ENCODE peak calls at places on chromosomes 13 and 19, in nine cellular contexts. One of them, this sample, is unnamed.

GRCh38 chr13:29567411-29567810 is 28.1 kb downstream of the SLC7A1 start:
- DNase-seq in lung: no peak
- DNase-seq in lower leg skin: no peak
- DNase-seq in mammary epithelial cell: peak
- DNase-seq in GM06990: no peak
- DNase-seq in transverse colon: no peak
- DNase-seq in heart left ventricle: no peak
- DNase-seq in pancreas: no peak
- DNase-seq in retinal pigment epithelial cell: no peak
- DNase-seq in this sample: peak

GRCh38 chr19:17049711-17050280 is 23.2 kb upstream of the CPAMD8 start:
- DNase-seq in lung: no peak
- DNase-seq in lower leg skin: no peak
- DNase-seq in mammary epithelial cell: peak
- DNase-seq in GM06990: no peak
- DNase-seq in transverse colon: peak
- DNase-seq in heart left ventricle: no peak
- DNase-seq in pancreas: no peak
- DNase-seq in retinal pigment epithelial cell: peak
- DNase-seq in this sample: peak

GRCh38 chr19:4345656-4346383 is 2.5 kb downstream of the MPND start:
- DNase-seq in lung: no peak
- DNase-seq in lower leg skin: no peak
- DNase-seq in mammary epithelial cell: no peak
- DNase-seq in GM06990: no peak
- DNase-seq in transverse colon: no peak
- DNase-seq in heart left ventricle: no peak
- DNase-seq in pancreas: peak
- DNase-seq in retinal pigment epithelial cell: no peak
- DNase-seq in this sample: no peak

GRCh38 chr13:52809310-52809769 is 39.1 kb downstream of the PCDH8 start:
- DNase-seq in lung: peak
- DNase-seq in lower leg skin: no peak
- DNase-seq in mammary epithelial cell: peak
- DNase-seq in GM06990: peak
- DNase-seq in transverse colon: peak
- DNase-seq in heart left ventricle: peak
- DNase-seq in pancreas: peak
- DNase-seq in retinal pigment epithelial cell: peak
- DNase-seq in this sample: peak

GRCh38 chr19:56838930-56839664 is 1.4 kb downstream of the PEG3 start:
- DNase-seq in lung: peak
- DNase-seq in lower leg skin: peak
- DNase-seq in mammary epithelial cell: peak
- DNase-seq in GM06990: no peak
- DNase-seq in transverse colon: peak
- DNase-seq in heart left ventricle: peak
- DNase-seq in pancreas: peak
- DNase-seq in retinal pigment epithelial cell: peak
- DNase-seq in this sample: no peak

GRCh38 chr13:108426893-108427292 is 157.4 kb downstream of the TNFSF13B start:
- DNase-seq in lung: no peak
- DNase-seq in lower leg skin: no peak
- DNase-seq in mammary epithelial cell: no peak
- DNase-seq in GM06990: no peak
- DNase-seq in transverse colon: no peak
- DNase-seq in heart left ventricle: no peak
- DNase-seq in pancreas: no peak
- DNase-seq in retinal pigment epithelial cell: no peak
- DNase-seq in this sample: no peak

GRCh38 chr19:47719047-47719885 is 6.0 kb downstream of the EHD2 start:
- DNase-seq in lung: peak
- DNase-seq in lower leg skin: peak
- DNase-seq in mammary epithelial cell: peak
- DNase-seq in GM06990: no peak
- DNase-seq in transverse colon: peak
- DNase-seq in heart left ventricle: peak
- DNase-seq in pancreas: peak
- DNase-seq in retinal pigment epithelial cell: no peak
- DNase-seq in this sample: peak

GRCh38 chr13:95623141-95623540 is 21.4 kb downstream of the DZIP1 start:
- DNase-seq in lung: no peak
- DNase-seq in lower leg skin: no peak
- DNase-seq in mammary epithelial cell: no peak
- DNase-seq in GM06990: no peak
- DNase-seq in transverse colon: no peak
- DNase-seq in heart left ventricle: no peak
- DNase-seq in pancreas: no peak
- DNase-seq in retinal pigment epithelial cell: no peak
- DNase-seq in this sample: no peak

GRCh38 chr19:14349426-14349825 is 31.8 kb upstream of the ADGRE5 start:
- DNase-seq in lung: no peak
- DNase-seq in lower leg skin: no peak
- DNase-seq in mammary epithelial cell: no peak
- DNase-seq in GM06990: no peak
- DNase-seq in transverse colon: no peak
- DNase-seq in heart left ventricle: no peak
- DNase-seq in pancreas: no peak
- DNase-seq in retinal pigment epithelial cell: no peak
- DNase-seq in this sample: no peak

GRCh38 chr19:29812080-29812880 is 489 bp downstream of the CCNE1 start:
- DNase-seq in lung: no peak
- DNase-seq in lower leg skin: no peak
- DNase-seq in mammary epithelial cell: no peak
- DNase-seq in GM06990: peak
- DNase-seq in transverse colon: peak
- DNase-seq in heart left ventricle: peak
- DNase-seq in pancreas: peak
- DNase-seq in retinal pigment epithelial cell: no peak
- DNase-seq in this sample: no peak

DNA sequence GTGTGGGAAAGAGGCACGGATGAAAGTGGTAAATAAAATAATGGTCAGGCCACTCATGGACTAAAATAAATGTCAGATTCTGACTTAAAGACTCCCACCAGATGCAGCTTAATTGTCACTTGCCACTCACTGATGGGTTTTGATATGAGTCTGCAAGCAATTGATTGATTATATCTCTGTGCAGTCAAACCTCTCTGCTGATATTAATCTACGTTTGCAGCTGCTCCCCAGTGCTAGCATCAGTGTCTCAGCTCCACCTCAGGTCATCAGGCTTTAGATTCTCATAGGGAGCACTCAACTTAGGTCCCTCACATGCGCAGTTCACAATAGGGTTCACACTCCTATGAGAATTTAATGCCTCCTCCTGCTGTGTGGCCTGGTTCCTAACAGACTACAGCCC is 195.3 kb downstream of the B3GLCT start:
- DNase-seq in lung: no peak
- DNase-seq in lower leg skin: no peak
- DNase-seq in mammary epithelial cell: no peak
- DNase-seq in GM06990: no peak
- DNase-seq in transverse colon: no peak
- DNase-seq in heart left ventricle: no peak
- DNase-seq in pancreas: no peak
- DNase-seq in retinal pigment epithelial cell: no peak
- DNase-seq in this sample: no peak
- TF ChIP-seq CTCF in lung: no peak
- TF ChIP-seq CTCF in lower leg skin: no peak
- TF ChIP-seq CTCF in mammary epithelial cell: no peak
- TF ChIP-seq CTCF in GM06990: no peak
- TF ChIP-seq CTCF in transverse colon: no peak
- TF ChIP-seq CTCF in heart left ventricle: no peak
- TF ChIP-seq CTCF in pancreas: no peak
- TF ChIP-seq CTCF in retinal pigment epithelial cell: no peak
- TF ChIP-seq CTCF in this sample: no peak

DNA sequence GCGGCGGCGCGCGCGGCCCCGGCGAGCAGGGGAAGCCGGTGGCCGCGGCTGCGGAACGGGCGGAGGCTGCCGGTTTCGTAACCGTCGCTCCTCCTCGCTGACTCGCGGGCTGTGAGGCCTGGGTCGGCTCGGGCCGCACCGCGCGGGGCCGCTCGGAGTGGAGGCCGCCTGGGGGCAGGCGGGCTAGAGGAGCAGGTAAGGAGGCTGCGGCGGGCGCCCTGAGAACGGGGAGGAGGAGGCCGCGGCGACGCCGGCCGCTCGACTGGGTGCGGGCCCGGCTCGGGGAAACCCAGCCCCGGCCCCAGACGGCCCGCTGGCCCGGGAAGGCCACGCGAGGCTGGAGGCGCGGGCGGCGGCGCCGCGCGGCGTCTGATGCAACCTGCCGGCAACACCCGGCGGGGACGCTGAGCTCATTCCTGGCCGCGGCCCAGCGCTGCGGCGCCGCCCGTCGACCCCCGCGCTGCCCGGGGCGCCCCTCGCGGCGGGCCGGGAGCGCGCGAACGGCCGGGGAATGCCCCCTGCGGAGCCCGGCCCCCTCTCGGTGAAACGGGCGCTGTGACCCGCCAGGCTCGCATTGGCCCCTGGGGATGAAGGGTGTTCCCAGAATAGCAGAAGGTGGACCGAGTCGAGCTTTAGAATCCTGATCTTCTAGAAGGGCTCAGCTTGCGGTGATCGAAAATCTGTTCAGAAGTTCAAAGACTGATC is at the start of gene CEBPG:
- DNase-seq in lung: peak
- DNase-seq in lower leg skin: peak
- DNase-seq in mammary epithelial cell: peak
- DNase-seq in GM06990: no peak
- DNase-seq in transverse colon: peak
- DNase-seq in heart left ventricle: peak
- DNase-seq in pancreas: no peak
- DNase-seq in retinal pigment epithelial cell: no peak
- DNase-seq in this sample: peak
- TF ChIP-seq CTCF in lung: no peak
- TF ChIP-seq CTCF in lower leg skin: no peak
- TF ChIP-seq CTCF in mammary epithelial cell: peak
- TF ChIP-seq CTCF in GM06990: no peak
- TF ChIP-seq CTCF in transverse colon: no peak
- TF ChIP-seq CTCF in heart left ventricle: peak
- TF ChIP-seq CTCF in pancreas: no peak
- TF ChIP-seq CTCF in retinal pigment epithelial cell: peak
- TF ChIP-seq CTCF in this sample: no peak

GRCh38 chr19:18072335-18072734 is 14.4 kb downstream of the IL12RB1 start:
- DNase-seq in lung: no peak
- DNase-seq in lower leg skin: no peak
- DNase-seq in mammary epithelial cell: no peak
- DNase-seq in GM06990: no peak
- DNase-seq in transverse colon: no peak
- DNase-seq in heart left ventricle: no peak
- DNase-seq in pancreas: no peak
- DNase-seq in retinal pigment epithelial cell: no peak
- DNase-seq in this sample: no peak
- TF ChIP-seq CTCF in lung: no peak
- TF ChIP-seq CTCF in lower leg skin: no peak
- TF ChIP-seq CTCF in mammary epithelial cell: no peak
- TF ChIP-seq CTCF in GM06990: no peak
- TF ChIP-seq CTCF in transverse colon: no peak
- TF ChIP-seq CTCF in heart left ventricle: no peak
- TF ChIP-seq CTCF in pancreas: no peak
- TF ChIP-seq CTCF in retinal pigment epithelial cell: no peak
- TF ChIP-seq CTCF in this sample: no peak

GRCh38 chr13:97911311-97912138 is 42.0 kb upstream of the IPO5 start:
- DNase-seq in lung: no peak
- DNase-seq in lower leg skin: no peak
- DNase-seq in mammary epithelial cell: peak
- DNase-seq in GM06990: no peak
- DNase-seq in transverse colon: no peak
- DNase-seq in heart left ventricle: no peak
- DNase-seq in pancreas: no peak
- DNase-seq in retinal pigment epithelial cell: no peak
- DNase-seq in this sample: peak
- TF ChIP-seq CTCF in lung: no peak
- TF ChIP-seq CTCF in lower leg skin: no peak
- TF ChIP-seq CTCF in mammary epithelial cell: peak
- TF ChIP-seq CTCF in GM06990: peak
- TF ChIP-seq CTCF in transverse colon: no peak
- TF ChIP-seq CTCF in heart left ventricle: peak
- TF ChIP-seq CTCF in pancreas: no peak
- TF ChIP-seq CTCF in retinal pigment epithelial cell: peak
- TF ChIP-seq CTCF in this sample: peak

GRCh38 chr13:26601669-26602068 is 44.2 kb downstream of the WASF3 start:
- DNase-seq in lung: no peak
- DNase-seq in lower leg skin: no peak
- DNase-seq in mammary epithelial cell: peak
- DNase-seq in GM06990: peak
- DNase-seq in transverse colon: no peak
- DNase-seq in heart left ventricle: no peak
- DNase-seq in pancreas: no peak
- DNase-seq in retinal pigment epithelial cell: no peak
- DNase-seq in this sample: peak
- TF ChIP-seq CTCF in lung: no peak
- TF ChIP-seq CTCF in lower leg skin: no peak
- TF ChIP-seq CTCF in mammary epithelial cell: peak
- TF ChIP-seq CTCF in GM06990: no peak
- TF ChIP-seq CTCF in transverse colon: no peak
- TF ChIP-seq CTCF in heart left ventricle: no peak
- TF ChIP-seq CTCF in pancreas: no peak
- TF ChIP-seq CTCF in retinal pigment epithelial cell: no peak
- TF ChIP-seq CTCF in this sample: no peak

GRCh38 chr19:49761625-49762311 is 1.3 kb downstream of the TSKS start:
- DNase-seq in lung: no peak
- DNase-seq in lower leg skin: no peak
- DNase-seq in mammary epithelial cell: no peak
- DNase-seq in GM06990: no peak
- DNase-seq in transverse colon: no peak
- DNase-seq in heart left ventricle: peak
- DNase-seq in pancreas: no peak
- DNase-seq in retinal pigment epithelial cell: no peak
- DNase-seq in this sample: no peak
- TF ChIP-seq CTCF in lung: no peak
- TF ChIP-seq CTCF in lower leg skin: no peak
- TF ChIP-seq CTCF in mammary epithelial cell: no peak
- TF ChIP-seq CTCF in GM06990: no peak
- TF ChIP-seq CTCF in transverse colon: no peak
- TF ChIP-seq CTCF in heart left ventricle: peak
- TF ChIP-seq CTCF in pancreas: no peak
- TF ChIP-seq CTCF in retinal pigment epithelial cell: no peak
- TF ChIP-seq CTCF in this sample: no peak

GRCh38 chr13:62781866-62782265 is 1366.2 kb upstream of the PCDH20 start:
- DNase-seq in lung: no peak
- DNase-seq in lower leg skin: no peak
- DNase-seq in mammary epithelial cell: no peak
- DNase-seq in GM06990: no peak
- DNase-seq in transverse colon: no peak
- DNase-seq in heart left ventricle: no peak
- DNase-seq in pancreas: no peak
- DNase-seq in retinal pigment epithelial cell: no peak
- DNase-seq in this sample: no peak

DNA sequence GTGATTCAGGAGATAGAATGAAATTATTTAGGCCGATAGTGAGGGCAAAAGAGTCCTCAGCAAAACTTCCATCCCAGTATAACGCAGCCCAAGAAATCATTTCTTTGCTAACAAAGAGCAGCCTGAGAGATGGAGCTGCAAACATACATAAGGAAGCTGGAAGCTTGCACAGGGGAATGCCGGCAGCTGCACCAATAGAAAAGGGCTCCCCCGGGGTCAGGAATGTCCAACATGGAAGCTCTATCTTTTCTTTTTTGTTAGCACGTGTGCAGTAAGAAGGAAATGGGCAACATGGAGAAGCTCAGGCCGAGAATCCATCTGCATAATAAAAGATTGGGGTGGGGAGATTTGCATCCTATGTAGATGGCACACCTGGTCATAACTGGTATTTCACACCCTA is 1363.5 kb upstream of the PCDH20 start:
- DNase-seq in lung: no peak
- DNase-seq in lower leg skin: no peak
- DNase-seq in mammary epithelial cell: no peak
- DNase-seq in GM06990: no peak
- DNase-seq in transverse colon: no peak
- DNase-seq in heart left ventricle: no peak
- DNase-seq in pancreas: no peak
- DNase-seq in retinal pigment epithelial cell: no peak
- DNase-seq in this sample: no peak
- TF ChIP-seq CTCF in lung: no peak
- TF ChIP-seq CTCF in lower leg skin: no peak
- TF ChIP-seq CTCF in mammary epithelial cell: no peak
- TF ChIP-seq CTCF in GM06990: no peak
- TF ChIP-seq CTCF in transverse colon: no peak
- TF ChIP-seq CTCF in heart left ventricle: no peak
- TF ChIP-seq CTCF in pancreas: no peak
- TF ChIP-seq CTCF in retinal pigment epithelial cell: no peak
- TF ChIP-seq CTCF in this sample: no peak

This sample was measured in MCF 10A.